ENCODE peak calls at places on chromosome 16, in seven cellular contexts. S is H9, A is IMR-90, U is mesenchymal stem cell, R is mesendoderm, P is H1, H is trophoblast cell. T is an unnamed sample.

GRCh38 chr16:85029981-85030381 is 2.4 kb downstream of the KIAA0513 start:
- DNase-seq in R (no peak), S (no peak), A (peak; percentile 16), U (peak; percentile 68), P (no peak), H (peak; percentile 49), T (no peak)

GRCh38 chr16:84109598-84110325 is 7.0 kb downstream of the MBTPS1 start:
- DNase-seq in A (peak; percentile 11), R (no peak), U (no peak), P (no peak), H (no peak), S (no peak), T (no peak)

GRCh38 chr16:11955713-11956123 is 9.3 kb upstream of the TNFRSF17 start:
- DNase-seq in P (no peak), U (peak; percentile 97), A (peak; percentile 98), S (no peak), R (peak; percentile 34), H (peak; percentile 84), T (no peak)

GRCh38 chr16:87765473-87765775 is 362 bp downstream of the KLHDC4 start:
- DNase-seq in R (peak; percentile 34), A (peak; percentile 7), S (no peak), H (no peak), U (peak; percentile 3), P (no peak), T (no peak)

GRCh38 chr16:10265770-10266615 is 83.8 kb upstream of the GRIN2A start:
- DNase-seq in A (no peak), S (no peak), U (no peak), R (no peak), P (no peak), H (no peak), T (no peak)

GRCh38 chr16:82105107-82105506 is 64.9 kb downstream of the MPHOSPH6 start:
- DNase-seq in H (no peak), R (no peak), S (no peak), A (no peak), U (no peak), P (no peak), T (no peak)

GRCh38 chr16:58411736-58412614 is 19.7 kb downstream of the GINS3 start:
- DNase-seq in H (no peak), U (no peak), R (peak; percentile 30), S (no peak), A (no peak), P (no peak), T (no peak)

GRCh38 chr16:48384305-48384981 is 770 bp downstream of the SIAH1 start:
- DNase-seq in R (peak; percentile 66), A (peak; percentile 40), H (peak; percentile 30), U (peak; percentile 62), P (peak; percentile 67), S (peak; percentile 69), T (peak; percentile 62)

GRCh38 chr16:66923866-66924265 is 1.5 kb downstream of the RRAD start:
- DNase-seq in S (no peak), R (no peak), A (no peak), U (no peak), P (no peak), H (no peak), T (no peak)

GRCh38 chr16:27824786-27825185 is 238.7 kb downstream of the GSG1L start:
- DNase-seq in R (no peak), H (no peak), U (no peak), A (no peak), P (no peak), S (no peak), T (no peak)

GRCh38 chr16:74030000-74030399 is 266.6 kb upstream of the PSMD7 start:
- DNase-seq in S (no peak), U (no peak), H (no peak), A (no peak), R (no peak), P (no peak), T (no peak)

GRCh38 chr16:66344533-66345145 is 21.9 kb upstream of the CDH5 start:
- DNase-seq in S (no peak), R (no peak), A (peak; percentile 48), P (no peak), H (peak; percentile 92), U (peak; percentile 44), T (no peak)

GRCh38 chr16:49857423-49858181 is 1.7 kb upstream of the ZNF423 start:
- DNase-seq in A (peak; percentile 11), U (peak; percentile 58), P (peak; percentile 89), S (peak; percentile 88), H (peak; percentile 57), R (peak; percentile 93), T (peak; percentile 66)

GRCh38 chr16:80803341-80804060 is 897 bp downstream of the CDYL2 start:
- DNase-seq in S (peak; percentile 61), A (no peak), U (peak; percentile 6), H (peak; percentile 1), P (peak; percentile 81), R (peak; percentile 44), T (peak; percentile 20)

GRCh38 chr16:85261657-85262557 is 149.6 kb upstream of the CIBAR2 start:
- DNase-seq in U (no peak), H (no peak), S (no peak), P (no peak), A (no peak), R (no peak), T (no peak)

GRCh38 chr16:83651871-83652270 is 155.9 kb upstream of the HSBP1 start:
- DNase-seq in R (peak; percentile 1), A (no peak), S (no peak), U (no peak), H (no peak), P (no peak), T (no peak)

GRCh38 chr16:84308120-84308519 is 13.4 kb downstream of the WFDC1 start:
- DNase-seq in R (peak; percentile 75), A (peak; percentile 34), P (peak; percentile 86), H (no peak), S (peak; percentile 78), U (peak; percentile 51), T (peak; percentile 49)

GRCh38 chr16:64440421-64440831 is 681.4 kb downstream of the CDH11 start:
- DNase-seq in U (peak; percentile 99), H (no peak), R (no peak), A (peak; percentile 99), S (no peak), P (no peak), T (no peak)

GRCh38 chr16:2467301-2468141 is 3.6 kb upstream of the NTN3 start:
- DNase-seq in U (peak; percentile 70), S (peak; percentile 74), H (no peak), R (peak; percentile 68), P (peak; percentile 85), A (peak; percentile 72), T (no peak)

GRCh38 chr16:30985401-30986128 is 558 bp downstream of the HSD3B7 start:
- DNase-seq in H (peak; percentile 49), P (peak; percentile 69), A (no peak), S (peak; percentile 81), U (peak; percentile 13), R (peak; percentile 63), T (no peak)

GRCh38 chr16:91484-91883 is 13.5 kb downstream of the MPG start:
- DNase-seq in U (no peak), R (no peak), S (no peak), A (no peak), H (no peak), P (no peak), T (no peak)

DNA sequence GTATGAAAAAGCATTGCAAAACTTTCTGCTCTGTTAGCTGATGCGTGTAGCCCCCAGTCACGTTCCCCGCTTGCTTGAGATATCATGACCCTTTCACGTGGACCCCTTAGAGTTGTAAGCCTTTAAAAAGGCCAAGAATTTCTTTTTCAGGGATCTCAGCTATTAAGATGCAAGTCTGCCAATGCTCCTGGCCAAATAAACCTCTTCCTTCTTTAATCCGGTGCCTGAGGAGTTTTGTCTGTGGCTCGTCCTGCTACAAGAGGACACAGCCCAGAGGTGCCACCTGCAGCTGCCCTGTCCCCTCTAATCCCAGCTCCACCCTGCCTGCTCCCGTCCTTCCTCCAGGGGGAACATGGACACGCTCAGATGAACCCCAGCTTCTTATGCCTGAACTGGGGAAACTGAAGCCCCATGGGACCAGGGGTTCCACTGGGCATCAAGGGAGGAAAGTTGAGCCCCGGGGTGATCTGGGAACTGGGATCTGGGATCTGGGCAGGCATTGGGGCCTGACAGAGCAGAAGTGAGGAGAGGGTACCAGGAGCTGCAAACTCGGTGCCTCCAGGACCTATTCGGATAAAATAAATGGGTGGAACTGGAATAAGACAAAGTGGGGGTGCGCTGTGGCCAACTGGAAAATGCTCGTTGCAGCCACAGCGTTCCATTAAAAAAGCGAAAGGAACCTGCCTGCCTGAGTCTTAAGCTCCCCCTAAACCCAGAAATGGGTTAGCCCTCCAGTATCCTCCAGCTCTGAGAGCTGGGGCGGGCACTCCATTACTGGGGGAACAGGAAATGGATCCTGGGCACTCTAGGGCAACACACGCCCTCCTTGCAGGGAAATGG is 19.7 kb downstream of the QPRT start:
- DNase-seq in U (no peak), A (no peak), S (no peak), H (no peak), R (no peak), P (no peak), T (no peak)
- H2BK5ac ChIP-seq in U (no peak overlapping the region), A (no peak overlapping the region), S (no peak overlapping the region), H (no peak overlapping the region), R (no peak overlapping the region), P (no peak overlapping the region), T (no peak overlapping the region)

DNA sequence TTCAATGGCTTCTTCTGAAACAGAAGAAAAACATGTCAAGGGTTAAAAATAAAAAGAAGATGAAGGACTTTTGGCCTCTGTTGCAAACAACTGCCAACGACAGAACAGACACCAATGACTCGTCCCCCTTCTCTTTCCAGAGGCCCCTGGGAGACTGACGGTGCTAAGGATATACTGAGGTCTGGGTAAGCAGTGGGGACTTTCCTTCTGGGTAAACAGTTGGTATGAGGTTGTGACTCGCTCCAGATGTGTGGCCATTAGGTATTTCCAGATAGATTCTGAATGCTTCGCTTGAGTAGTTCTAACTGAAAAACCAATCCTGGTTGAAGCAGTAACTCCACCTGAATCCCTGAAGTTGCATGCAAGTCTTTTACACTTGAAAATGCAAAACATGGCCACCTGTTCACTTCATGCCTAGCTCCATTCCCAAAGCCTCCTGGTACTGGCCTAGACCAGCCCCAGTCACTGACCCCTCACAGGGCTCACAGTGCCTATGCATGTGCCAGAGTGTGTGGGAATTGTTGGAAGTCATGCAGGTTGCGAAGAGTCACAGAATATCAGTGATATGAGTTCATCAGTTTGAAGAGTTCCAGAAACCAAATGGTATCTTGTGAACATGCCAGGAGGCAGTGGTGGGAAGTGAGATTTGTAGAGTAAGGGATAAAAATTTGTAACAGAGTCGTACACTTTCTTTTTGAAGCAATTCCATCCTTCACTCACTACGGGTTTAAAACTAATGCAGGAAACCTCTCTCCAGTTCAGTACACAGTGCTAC is 217.9 kb downstream of the ZFHX3 start:
- DNase-seq in H (no peak), P (no peak), U (peak; percentile 63), A (peak; percentile 75), S (no peak), R (no peak), T (no peak)
- H2BK5ac ChIP-seq in H (no peak overlapping the region), P (no peak overlapping the region), U (no peak overlapping the region), A (no peak overlapping the region), S (no peak overlapping the region), R (no peak overlapping the region), T (no peak overlapping the region)

GRCh38 chr16:54647216-54647615 is 283.4 kb upstream of the IRX5 start:
- DNase-seq in R (no peak), A (no peak), U (no peak), S (no peak), P (no peak), H (no peak), T (no peak)
- H2BK5ac ChIP-seq in R (no peak overlapping the region), A (no peak overlapping the region), U (no peak overlapping the region), S (no peak overlapping the region), P (no peak overlapping the region), H (no peak overlapping the region), T (no peak overlapping the region)

DNA sequence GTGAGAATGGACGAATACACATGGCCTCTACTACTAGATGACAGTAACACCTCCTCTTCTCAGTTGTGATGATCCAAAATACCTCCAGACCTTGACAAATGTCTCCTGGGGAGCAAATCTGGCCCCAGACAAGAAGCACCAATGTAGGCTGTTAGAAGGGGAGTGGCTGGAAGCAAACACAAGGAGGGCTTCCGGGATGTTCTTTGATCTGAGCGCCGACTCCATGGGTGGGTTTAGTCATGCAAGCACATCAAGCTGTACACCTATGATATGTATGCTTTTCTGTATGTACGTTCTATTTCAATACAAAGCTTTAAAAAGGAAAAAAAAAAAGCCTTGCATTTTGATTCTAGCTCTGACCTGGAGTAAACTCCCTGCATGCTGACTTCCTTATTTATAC is 61.4 kb downstream of the ARHGAP17 start:
- DNase-seq in H (no peak), U (no peak), S (no peak), A (no peak), R (no peak), P (no peak), T (no peak)
- H2BK5ac ChIP-seq in H (no peak overlapping the region), U (no peak overlapping the region), S (no peak overlapping the region), A (no peak overlapping the region), R (no peak overlapping the region), P (no peak overlapping the region), T (no peak overlapping the region)